ENCODE peak calls at places on chromosomes 13 and 19, in five cellular contexts. One of them, this sample, is unnamed.
A peak's percentile ranks its signal among the peaks of the same experiment; 100 is the strongest.

GRCh38 chr19:50167314-50167721 is 4.2 kb upstream of the IZUMO2 start:
- DNase-seq in stimulated activated effector memory CD8-positive, alpha-beta T cell treated with anti-CD3 and anti-CD28 coated beads, Interleukin-12 subunit alpha, Interleukin-12 subunit beta, amount 100 ng/mL, for 72 hours: no peak
- DNase-seq in neural progenitor cell: peak; percentile 77
- DNase-seq in Daoy: peak; percentile 85
- DNase-seq in anterior cingulate cortex: no peak
- DNase-seq in this sample: no peak

GRCh38 chr13:71021810-71022422 is 845.1 kb downstream of the DACH1 start:
- DNase-seq in neural progenitor cell: no peak
- DNase-seq in anterior cingulate cortex: no peak
- DNase-seq in Daoy: no peak
- DNase-seq in stimulated activated effector memory CD8-positive, alpha-beta T cell treated with anti-CD3 and anti-CD28 coated beads, Interleukin-12 subunit alpha, Interleukin-12 subunit beta, amount 100 ng/mL, for 72 hours: no peak
- DNase-seq in this sample: no peak

GRCh38 chr13:98738213-98738612 is 14.3 kb downstream of the SLC15A1 start:
- DNase-seq in anterior cingulate cortex: no peak
- DNase-seq in stimulated activated effector memory CD8-positive, alpha-beta T cell treated with anti-CD3 and anti-CD28 coated beads, Interleukin-12 subunit alpha, Interleukin-12 subunit beta, amount 100 ng/mL, for 72 hours: no peak
- DNase-seq in neural progenitor cell: no peak
- DNase-seq in Daoy: no peak
- DNase-seq in this sample: no peak

GRCh38 chr13:101942038-101942437 is 459.8 kb downstream of the FGF14 start:
- DNase-seq in anterior cingulate cortex: peak; percentile 36
- DNase-seq in Daoy: peak; percentile 27
- DNase-seq in neural progenitor cell: peak; percentile 64
- DNase-seq in stimulated activated effector memory CD8-positive, alpha-beta T cell treated with anti-CD3 and anti-CD28 coated beads, Interleukin-12 subunit alpha, Interleukin-12 subunit beta, amount 100 ng/mL, for 72 hours: no peak
- DNase-seq in this sample: peak; percentile 85

GRCh38 chr19:23071087-23071511 is 45.7 kb upstream of the ZNF730 start:
- DNase-seq in neural progenitor cell: no peak
- DNase-seq in anterior cingulate cortex: no peak
- DNase-seq in stimulated activated effector memory CD8-positive, alpha-beta T cell treated with anti-CD3 and anti-CD28 coated beads, Interleukin-12 subunit alpha, Interleukin-12 subunit beta, amount 100 ng/mL, for 72 hours: no peak
- DNase-seq in Daoy: peak; percentile 5
- DNase-seq in this sample: peak; percentile 7

GRCh38 chr19:14198384-14199376 is 7.3 kb downstream of the ADGRL1 start:
- DNase-seq in Daoy: peak; percentile 29
- DNase-seq in neural progenitor cell: no peak
- DNase-seq in stimulated activated effector memory CD8-positive, alpha-beta T cell treated with anti-CD3 and anti-CD28 coated beads, Interleukin-12 subunit alpha, Interleukin-12 subunit beta, amount 100 ng/mL, for 72 hours: no peak
- DNase-seq in anterior cingulate cortex: no peak
- DNase-seq in this sample: no peak

GRCh38 chr13:78826936-78827335 is 168.0 kb upstream of the OBI1 start:
- DNase-seq in anterior cingulate cortex: no peak
- DNase-seq in stimulated activated effector memory CD8-positive, alpha-beta T cell treated with anti-CD3 and anti-CD28 coated beads, Interleukin-12 subunit alpha, Interleukin-12 subunit beta, amount 100 ng/mL, for 72 hours: no peak
- DNase-seq in Daoy: no peak
- DNase-seq in neural progenitor cell: no peak
- DNase-seq in this sample: no peak

GRCh38 chr19:49328741-49329140 is 3.8 kb upstream of the SLC6A16 start:
- DNase-seq in anterior cingulate cortex: no peak
- DNase-seq in Daoy: no peak
- DNase-seq in neural progenitor cell: no peak
- DNase-seq in stimulated activated effector memory CD8-positive, alpha-beta T cell treated with anti-CD3 and anti-CD28 coated beads, Interleukin-12 subunit alpha, Interleukin-12 subunit beta, amount 100 ng/mL, for 72 hours: no peak
- DNase-seq in this sample: no peak

GRCh38 chr19:13849277-13849676 is 27.7 kb upstream of the NANOS3 start:
- DNase-seq in neural progenitor cell: no peak
- DNase-seq in Daoy: peak; percentile 13
- DNase-seq in anterior cingulate cortex: no peak
- DNase-seq in stimulated activated effector memory CD8-positive, alpha-beta T cell treated with anti-CD3 and anti-CD28 coated beads, Interleukin-12 subunit alpha, Interleukin-12 subunit beta, amount 100 ng/mL, for 72 hours: no peak
- DNase-seq in this sample: no peak

GRCh38 chr13:30844548-30845296 is 61.3 kb upstream of the MEDAG start:
- DNase-seq in anterior cingulate cortex: no peak
- DNase-seq in Daoy: no peak
- DNase-seq in stimulated activated effector memory CD8-positive, alpha-beta T cell treated with anti-CD3 and anti-CD28 coated beads, Interleukin-12 subunit alpha, Interleukin-12 subunit beta, amount 100 ng/mL, for 72 hours: no peak
- DNase-seq in neural progenitor cell: no peak
- DNase-seq in this sample: no peak

GRCh38 chr19:37218592-37218935 is 550 bp downstream of the ZNF383 start:
- DNase-seq in Daoy: peak; percentile 2
- DNase-seq in anterior cingulate cortex: no peak
- DNase-seq in neural progenitor cell: no peak
- DNase-seq in stimulated activated effector memory CD8-positive, alpha-beta T cell treated with anti-CD3 and anti-CD28 coated beads, Interleukin-12 subunit alpha, Interleukin-12 subunit beta, amount 100 ng/mL, for 72 hours: no peak
- DNase-seq in this sample: no peak

GRCh38 chr13:112443191-112444000 is 67.2 kb downstream of the SPACA7 start:
- DNase-seq in neural progenitor cell: peak; percentile 81
- DNase-seq in anterior cingulate cortex: no peak
- DNase-seq in Daoy: peak; percentile 38
- DNase-seq in stimulated activated effector memory CD8-positive, alpha-beta T cell treated with anti-CD3 and anti-CD28 coated beads, Interleukin-12 subunit alpha, Interleukin-12 subunit beta, amount 100 ng/mL, for 72 hours: no peak
- DNase-seq in this sample: no peak

GRCh38 chr19:18670313-18670712 is 13.2 kb upstream of the CRTC1 start:
- DNase-seq in Daoy: no peak
- DNase-seq in neural progenitor cell: no peak
- DNase-seq in stimulated activated effector memory CD8-positive, alpha-beta T cell treated with anti-CD3 and anti-CD28 coated beads, Interleukin-12 subunit alpha, Interleukin-12 subunit beta, amount 100 ng/mL, for 72 hours: no peak
- DNase-seq in anterior cingulate cortex: no peak
- DNase-seq in this sample: no peak

GRCh38 chr13:41955605-41956004 is 5.3 kb downstream of the VWA8 start:
- DNase-seq in stimulated activated effector memory CD8-positive, alpha-beta T cell treated with anti-CD3 and anti-CD28 coated beads, Interleukin-12 subunit alpha, Interleukin-12 subunit beta, amount 100 ng/mL, for 72 hours: no peak
- DNase-seq in anterior cingulate cortex: no peak
- DNase-seq in Daoy: no peak
- DNase-seq in neural progenitor cell: no peak
- DNase-seq in this sample: no peak

GRCh38 chr13:32504263-32504662 is 34.3 kb downstream of the N4BP2L2 start:
- DNase-seq in Daoy: no peak
- DNase-seq in neural progenitor cell: no peak
- DNase-seq in stimulated activated effector memory CD8-positive, alpha-beta T cell treated with anti-CD3 and anti-CD28 coated beads, Interleukin-12 subunit alpha, Interleukin-12 subunit beta, amount 100 ng/mL, for 72 hours: no peak
- DNase-seq in anterior cingulate cortex: no peak
- DNase-seq in this sample: no peak

GRCh38 chr19:7450243-7451223 is 38.3 kb downstream of the PEX11G start:
- DNase-seq in neural progenitor cell: peak; percentile 36
- DNase-seq in anterior cingulate cortex: no peak
- DNase-seq in Daoy: no peak
- DNase-seq in stimulated activated effector memory CD8-positive, alpha-beta T cell treated with anti-CD3 and anti-CD28 coated beads, Interleukin-12 subunit alpha, Interleukin-12 subunit beta, amount 100 ng/mL, for 72 hours: no peak
- DNase-seq in this sample: no peak

GRCh38 chr13:36915106-36915505 is 4.9 kb downstream of the SMAD9 start:
- DNase-seq in neural progenitor cell: no peak
- DNase-seq in anterior cingulate cortex: no peak
- DNase-seq in stimulated activated effector memory CD8-positive, alpha-beta T cell treated with anti-CD3 and anti-CD28 coated beads, Interleukin-12 subunit alpha, Interleukin-12 subunit beta, amount 100 ng/mL, for 72 hours: no peak
- DNase-seq in Daoy: no peak
- DNase-seq in this sample: no peak

GRCh38 chr13:76500894-76501293 is 385.3 kb downstream of the KCTD12 start:
- DNase-seq in neural progenitor cell: no peak
- DNase-seq in anterior cingulate cortex: no peak
- DNase-seq in Daoy: no peak
- DNase-seq in stimulated activated effector memory CD8-positive, alpha-beta T cell treated with anti-CD3 and anti-CD28 coated beads, Interleukin-12 subunit alpha, Interleukin-12 subunit beta, amount 100 ng/mL, for 72 hours: no peak
- DNase-seq in this sample: no peak

GRCh38 chr19:41548954-41549688 is 26.8 kb upstream of the CEACAM21 start:
- DNase-seq in stimulated activated effector memory CD8-positive, alpha-beta T cell treated with anti-CD3 and anti-CD28 coated beads, Interleukin-12 subunit alpha, Interleukin-12 subunit beta, amount 100 ng/mL, for 72 hours: peak; percentile 86
- DNase-seq in Daoy: no peak
- DNase-seq in anterior cingulate cortex: no peak
- DNase-seq in neural progenitor cell: peak; percentile 48
- DNase-seq in this sample: no peak

GRCh38 chr13:85798999-85799646 is at the start of gene SLITRK6:
- DNase-seq in anterior cingulate cortex: no peak
- DNase-seq in neural progenitor cell: peak; percentile 74
- DNase-seq in Daoy: peak; percentile 39
- DNase-seq in stimulated activated effector memory CD8-positive, alpha-beta T cell treated with anti-CD3 and anti-CD28 coated beads, Interleukin-12 subunit alpha, Interleukin-12 subunit beta, amount 100 ng/mL, for 72 hours: no peak
- DNase-seq in this sample: peak; percentile 94

GRCh38 chr13:111411186-111411858 is 90.9 kb downstream of the TEX29 start:
- DNase-seq in Daoy: no peak
- DNase-seq in anterior cingulate cortex: no peak
- DNase-seq in neural progenitor cell: peak; percentile 6
- DNase-seq in stimulated activated effector memory CD8-positive, alpha-beta T cell treated with anti-CD3 and anti-CD28 coated beads, Interleukin-12 subunit alpha, Interleukin-12 subunit beta, amount 100 ng/mL, for 72 hours: no peak
- DNase-seq in this sample: no peak

GRCh38 chr13:26503826-26504594 is 53.5 kb upstream of the WASF3 start:
- DNase-seq in anterior cingulate cortex: peak; percentile 33
- DNase-seq in stimulated activated effector memory CD8-positive, alpha-beta T cell treated with anti-CD3 and anti-CD28 coated beads, Interleukin-12 subunit alpha, Interleukin-12 subunit beta, amount 100 ng/mL, for 72 hours: no peak
- DNase-seq in Daoy: no peak
- DNase-seq in neural progenitor cell: no peak
- DNase-seq in this sample: no peak

GRCh38 chr13:75870397-75870801 is 234.3 kb downstream of the LMO7 start:
- DNase-seq in Daoy: peak; percentile 5
- DNase-seq in stimulated activated effector memory CD8-positive, alpha-beta T cell treated with anti-CD3 and anti-CD28 coated beads, Interleukin-12 subunit alpha, Interleukin-12 subunit beta, amount 100 ng/mL, for 72 hours: peak; percentile 52
- DNase-seq in neural progenitor cell: peak; percentile 37
- DNase-seq in anterior cingulate cortex: no peak
- DNase-seq in this sample: peak; percentile 52

GRCh38 chr13:97855570-97855970 is 97.9 kb upstream of the IPO5 start:
- DNase-seq in anterior cingulate cortex: peak; percentile 30
- DNase-seq in neural progenitor cell: peak; percentile 88
- DNase-seq in stimulated activated effector memory CD8-positive, alpha-beta T cell treated with anti-CD3 and anti-CD28 coated beads, Interleukin-12 subunit alpha, Interleukin-12 subunit beta, amount 100 ng/mL, for 72 hours: no peak
- DNase-seq in Daoy: peak; percentile 48
- DNase-seq in this sample: peak; percentile 63

GRCh38 chr13:102933076-102933922 is 87.5 kb downstream of the ERCC5 start:
- DNase-seq in neural progenitor cell: no peak
- DNase-seq in anterior cingulate cortex: no peak
- DNase-seq in Daoy: no peak
- DNase-seq in stimulated activated effector memory CD8-positive, alpha-beta T cell treated with anti-CD3 and anti-CD28 coated beads, Interleukin-12 subunit alpha, Interleukin-12 subunit beta, amount 100 ng/mL, for 72 hours: no peak
- DNase-seq in this sample: no peak

GRCh38 chr13:26656919-26657318 is 99.4 kb downstream of the WASF3 start:
- DNase-seq in neural progenitor cell: peak; percentile 70
- DNase-seq in Daoy: no peak
- DNase-seq in stimulated activated effector memory CD8-positive, alpha-beta T cell treated with anti-CD3 and anti-CD28 coated beads, Interleukin-12 subunit alpha, Interleukin-12 subunit beta, amount 100 ng/mL, for 72 hours: no peak
- DNase-seq in anterior cingulate cortex: peak; percentile 49
- DNase-seq in this sample: peak; percentile 23

GRCh38 chr13:78649997-78650724 is 8.8 kb downstream of the OBI1 start:
- DNase-seq in anterior cingulate cortex: no peak
- DNase-seq in neural progenitor cell: no peak
- DNase-seq in stimulated activated effector memory CD8-positive, alpha-beta T cell treated with anti-CD3 and anti-CD28 coated beads, Interleukin-12 subunit alpha, Interleukin-12 subunit beta, amount 100 ng/mL, for 72 hours: no peak
- DNase-seq in Daoy: no peak
- DNase-seq in this sample: no peak

This sample was measured in NCI-H748 treated with DMSO at 0.1 percent for 48 hours.